ENCODE peak calls at places on chromosomes 5 and 9, in four cellular contexts. I is gastrocnemius medialis, R is IMR-90, B is stomach. P is an unnamed sample.
A peak's percentile ranks its signal among the peaks of the same experiment; 100 is the strongest.

GRCh38 chr9:131854906-131855504 is 115.1 kb upstream of the RAPGEF1 start:
- DNase-seq in I (no peak), R (peak; percentile 5), B (no peak), P (no peak)

GRCh38 chr5:179311581-179311980 is 33.7 kb downstream of the ADAMTS2 start:
- DNase-seq in I (no peak), R (no peak), B (no peak), P (peak; percentile 6)

GRCh38 chr5:139787568-139788293 is 7.9 kb upstream of the PSD2 start:
- DNase-seq in I (peak; percentile 65), R (peak; percentile 52), B (peak; percentile 89), P (peak; percentile 88)

GRCh38 chr9:96317335-96317980 is 15.5 kb upstream of the HSD17B3 start:
- DNase-seq in I (peak; percentile 13), R (peak; percentile 70), B (peak; percentile 59), P (no peak)

GRCh38 chr9:124216474-124217176 is 41.1 kb upstream of the NEK6 start:
- DNase-seq in I (no peak), R (no peak), B (peak; percentile 35), P (peak; percentile 32)

GRCh38 chr5:396715-397032 is 46.3 kb upstream of the EXOC3 start:
- DNase-seq in I (no peak), R (no peak), B (peak; percentile 22), P (no peak)

GRCh38 chr5:137638841-137639240 is 97.0 kb downstream of the KLHL3 start:
- DNase-seq in I (no peak), R (no peak), B (no peak), P (no peak)

GRCh38 chr5:150492621-150493020 is 15.3 kb upstream of the NDST1 start:
- DNase-seq in I (no peak), R (peak; percentile 87), B (no peak), P (no peak)

GRCh38 chr9:93071464-93071863 is 13.0 kb downstream of the SUSD3 start:
- DNase-seq in I (no peak), R (peak; percentile 18), B (no peak), P (no peak)

GRCh38 chr9:5628530-5629311 is at the start of gene RIC1:
- DNase-seq in I (peak; percentile 91), R (peak; percentile 89), B (peak; percentile 91), P (peak; percentile 95)
- TF ChIP-seq POLR2A in I (peak; percentile 99), R (peak; percentile 93), B (peak; percentile 77), P (peak; percentile 87)

GRCh38 chr5:54673523-54674225 is 156.1 kb downstream of the SNX18 start:
- DNase-seq in I (peak; percentile 38), R (peak; percentile 36), B (peak; percentile 44), P (peak; percentile 52)
- H3K4me3 ChIP-seq in I (no peak overlapping the region), R (no peak overlapping the region), B (no peak overlapping the region), P (no peak overlapping the region)

GRCh38 chr9:69036799-69037198 is 1.2 kb downstream of the FXN start:
- DNase-seq in I (no peak), R (no peak), B (no peak), P (no peak)
- TF ChIP-seq POLR2A in I (no peak), R (no peak), B (no peak), P (no peak)

DNA sequence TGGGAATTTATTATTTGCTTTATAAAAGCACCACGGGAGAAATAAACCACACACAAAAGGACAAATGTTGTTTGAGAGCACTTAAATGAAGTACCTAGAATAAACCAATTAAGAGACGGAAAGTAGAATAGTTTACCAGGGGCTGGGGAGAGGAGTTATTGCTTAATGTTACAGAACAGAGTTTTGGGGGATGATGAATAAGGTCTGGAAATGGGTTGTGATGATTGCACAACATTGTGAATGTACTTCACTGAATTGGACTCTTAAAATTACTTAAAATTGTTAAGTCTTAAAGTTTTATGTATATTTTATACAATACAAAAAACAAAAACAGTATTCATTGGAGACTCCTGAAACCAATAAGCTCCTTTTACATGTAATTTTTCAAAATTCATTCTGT is 1.5 kb downstream of the ZBTB43 start:
- DNase-seq in I (no peak), R (peak; percentile 15), B (no peak), P (no peak)
- H3K4me3 ChIP-seq in I (peak overlapping the region; percentile 42), R (no peak overlapping the region), B (peak overlapping the region; percentile 84), P (peak overlapping the region; percentile 94)

GRCh38 chr5:75053286-75054109 is 1.1 kb upstream of the GCNT4 start:
- DNase-seq in I (peak; percentile 11), R (peak; percentile 73), B (peak; percentile 76), P (peak; percentile 40)
- TF ChIP-seq POLR2A in I (peak; percentile 41), R (peak; percentile 45), B (peak; percentile 44), P (no peak)

GRCh38 chr9:110220809-110221208 is 12.8 kb upstream of the C9orf152 start:
- DNase-seq in I (no peak), R (no peak), B (no peak), P (no peak)
- H3K4me3 ChIP-seq in I (no peak overlapping the region), R (no peak overlapping the region), B (no peak overlapping the region), P (no peak overlapping the region)

GRCh38 chr5:65926893-65927292 is 518 bp downstream of the ERBIN start:
- DNase-seq in I (no peak), R (no peak), B (no peak), P (no peak)

GRCh38 chr5:65925601-65926275 is 637 bp upstream of the ERBIN start:
- DNase-seq in I (peak; percentile 69), R (peak; percentile 85), B (peak; percentile 84), P (peak; percentile 87)

GRCh38 chr5:65925094-65925600 is 1.2 kb upstream of the ERBIN start:
- DNase-seq in I (peak; percentile 42), R (peak; percentile 82), B (peak; percentile 76), P (peak; percentile 70)

GRCh38 chr5:65927497-65928340 is 1.3 kb downstream of the ERBIN start:
- DNase-seq in I (peak; percentile 8), R (peak; percentile 72), B (no peak), P (no peak)

DNA sequence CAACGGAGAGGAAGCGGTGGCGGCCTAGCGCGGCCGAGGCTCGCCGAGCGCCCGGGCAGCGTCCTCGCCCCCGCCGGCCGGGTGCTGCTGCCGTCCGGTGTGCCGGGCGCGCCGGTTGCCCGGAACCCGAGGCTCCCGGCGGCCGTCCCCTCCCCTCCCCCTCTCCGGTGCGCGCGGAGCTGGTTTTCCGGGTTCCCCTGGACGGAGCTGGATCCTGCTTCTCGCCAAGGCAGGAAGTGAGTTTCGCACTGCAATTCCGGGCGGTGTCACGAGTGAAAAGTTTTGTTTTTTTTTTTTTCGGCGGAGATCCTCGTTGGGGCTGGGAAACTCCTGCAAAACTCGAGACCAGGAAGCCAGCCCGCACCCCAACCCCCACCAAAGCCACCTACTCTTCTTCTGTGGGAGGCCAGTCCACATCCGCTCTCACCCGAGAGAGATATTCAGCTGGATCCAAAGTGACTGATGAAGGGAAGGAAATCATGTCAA is at the start of gene ERBIN:
- DNase-seq in I (peak; percentile 78), R (peak; percentile 82), B (peak; percentile 87), P (peak; percentile 88)
- TF ChIP-seq POLR2A in I (peak; percentile 50), R (no peak), B (no peak), P (no peak)

GRCh38 chr9:29211681-29212589 is 1638.7 kb upstream of the C9orf72 start:
- DNase-seq in I (no peak), R (no peak), B (peak; percentile 67), P (no peak)

GRCh38 chr9:29213374-29214161 is 1640.3 kb upstream of the C9orf72 start:
- DNase-seq in I (no peak), R (no peak), B (peak; percentile 34), P (no peak)

GRCh38 chr9:29214162-29214520 is 1640.9 kb upstream of the C9orf72 start:
- DNase-seq in I (no peak), R (no peak), B (peak; percentile 27), P (no peak)

GRCh38 chr9:29212590-29213373 is 1639.5 kb upstream of the C9orf72 start:
- DNase-seq in I (no peak), R (no peak), B (peak; percentile 50), P (no peak)

DNA sequence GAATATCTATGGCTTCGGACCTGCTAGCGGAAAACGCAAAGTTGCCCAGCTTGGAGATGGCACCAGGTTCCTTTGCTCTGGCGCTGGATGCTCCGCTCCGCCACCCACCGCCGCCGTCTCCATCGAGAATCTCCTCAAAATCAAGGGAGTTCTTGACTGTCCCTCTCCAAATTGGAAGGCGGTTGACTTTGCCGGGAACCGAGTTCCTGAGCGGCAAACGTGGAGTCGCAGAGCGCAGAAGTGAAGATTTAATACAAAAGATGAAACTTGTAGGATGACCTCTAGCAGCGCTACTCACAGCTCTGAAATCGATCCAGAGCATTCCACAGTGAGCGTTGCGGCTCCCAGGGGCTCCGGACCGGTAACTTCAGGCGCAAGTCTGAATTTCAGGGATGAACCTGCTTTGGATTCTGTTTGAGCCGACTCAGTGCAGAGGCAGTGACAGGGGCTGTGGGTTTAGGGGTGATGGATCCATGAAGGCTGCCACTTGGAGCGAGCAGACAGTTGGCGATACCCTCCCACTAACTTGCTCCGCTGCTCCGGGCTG is 1641.5 kb upstream of the C9orf72 start:
- DNase-seq in I (no peak), R (no peak), B (no peak), P (no peak)
- H3K4me3 ChIP-seq in I (no peak overlapping the region), R (no peak overlapping the region), B (peak overlapping the region; percentile 69), P (no peak overlapping the region)

GRCh38 chr5:173055983-173056782 is at the start of gene CREBRF:
- DNase-seq in I (peak; percentile 97), R (peak; percentile 94), B (peak; percentile 98), P (peak; percentile 99)
- TF ChIP-seq POLR2A in I (peak; percentile 88), R (peak; percentile 55), B (no peak), P (no peak)